ENCODE peak calls at places on chromosomes 7 and 10, in ten cellular contexts. E is AG08396, U is IMR-90, V is NCI-H2029, G is hypothalamus, X is RPMI7951, L is GM20000, F is Right ventricle myocardium superior, B is HCEC 1CT, Y is choroid plexus epithelial cell. S is an unnamed sample.

GRCh38 chr10:125002423-125003145 is 60.7 kb downstream of the ZRANB1 start:
- DNase-seq in E (no peak), U (no peak), V (no peak), G (no peak), X (no peak), L (peak), F (no peak), B (no peak), Y (no peak), S (peak)

GRCh38 chr7:95808396-95808795 is 36.0 kb downstream of the DYNC1I1 start:
- DNase-seq in E (no peak), U (no peak), V (no peak), G (no peak), X (no peak), L (no peak), F (no peak), B (no peak), Y (no peak), S (no peak)

GRCh38 chr7:76300210-76300731 is 2.2 kb upstream of the HSPB1 start:
- DNase-seq in E (no peak), U (peak), V (peak), G (no peak), X (peak), L (no peak), F (no peak), B (peak), Y (peak), S (no peak)

GRCh38 chr10:116771101-116771705 is 28.8 kb upstream of the HSPA12A start:
- DNase-seq in E (peak), U (peak), V (no peak), G (no peak), X (peak), L (no peak), F (peak), B (peak), Y (peak), S (no peak)

GRCh38 chr10:132997517-132998265 is 55.3 kb upstream of the CFAP46 start:
- DNase-seq in E (no peak), U (no peak), V (no peak), G (no peak), X (no peak), L (no peak), F (peak), B (no peak), Y (no peak), S (no peak)

GRCh38 chr10:121591186-121591585 is 7.1 kb downstream of the FGFR2 start:
- DNase-seq in E (no peak), U (no peak), V (no peak), G (no peak), X (no peak), L (no peak), F (peak), B (no peak), Y (no peak), S (no peak)

GRCh38 chr10:77251297-77252013 is 386.2 kb downstream of the KCNMA1 start:
- DNase-seq in E (peak), U (peak), V (peak), G (no peak), X (peak), L (no peak), F (no peak), B (peak), Y (peak), S (peak)

GRCh38 chr10:1962025-1962424 is 224.7 kb upstream of the ADARB2 start:
- DNase-seq in E (no peak), U (no peak), V (no peak), G (no peak), X (no peak), L (no peak), F (no peak), B (no peak), Y (no peak), S (no peak)

S was measured in WTC11.